ENCODE peak calls at places on chromosomes 1 and 21, in seven cellular contexts. W, M, F, V, N, C and Y are unnamed samples.

GRCh38 chr1:227774721-227775665 is 39.8 kb downstream of the SNAP47 start:
- DNase-seq in V (no peak), W (no peak), N (no peak), F (no peak), M (no peak), C (no peak), Y (peak; percentile 42)

GRCh38 chr21:30207252-30207579 is 8.7 kb downstream of the CLDN8 start:
- DNase-seq in M (no peak), N (no peak), W (no peak), V (no peak), F (no peak), C (no peak), Y (no peak)

GRCh38 chr1:245859510-245860114 is 647.5 kb downstream of the SMYD3 start:
- DNase-seq in W (no peak), V (no peak), C (peak; percentile 84), M (no peak), N (no peak), F (no peak), Y (no peak)

GRCh38 chr1:29062157-29062942 is 61.4 kb downstream of the TMEM200B start:
- DNase-seq in F (no peak), C (no peak), V (no peak), W (no peak), M (no peak), N (no peak), Y (no peak)

GRCh38 chr1:209326876-209327275 is 256.6 kb upstream of the CAMK1G start:
- DNase-seq in N (no peak), M (no peak), C (no peak), W (no peak), V (no peak), F (no peak), Y (no peak)

GRCh38 chr1:103056423-103056822 is 51.9 kb downstream of the COL11A1 start:
- DNase-seq in F (no peak), V (no peak), N (no peak), W (no peak), C (no peak), M (no peak), Y (no peak)

GRCh38 chr21:38859852-38860251 is 54.1 kb downstream of the ETS2 start:
- DNase-seq in F (no peak), N (no peak), C (peak; percentile 39), V (no peak), M (no peak), W (no peak), Y (no peak)

GRCh38 chr1:226875641-226876295 is 5.4 kb downstream of the PSEN2 start:
- DNase-seq in N (peak; percentile 70), C (peak; percentile 51), V (no peak), W (peak; percentile 64), M (no peak), F (no peak), Y (peak; percentile 88)

GRCh38 chr1:184298321-184299052 is 88.3 kb upstream of the C1orf21 start:
- DNase-seq in M (no peak), F (no peak), N (no peak), V (no peak), W (no peak), C (no peak), Y (no peak)

GRCh38 chr1:85157436-85157835 is 43.4 kb downstream of the SYDE2 start:
- DNase-seq in W (no peak), V (no peak), F (no peak), C (no peak), N (no peak), M (no peak), Y (no peak)

GRCh38 chr1:156310962-156311361 is 11.9 kb upstream of the VHLL start:
- DNase-seq in N (no peak), C (peak; percentile 47), W (no peak), M (no peak), V (no peak), F (no peak), Y (no peak)

GRCh38 chr1:110686188-110686587 is 11.4 kb upstream of the KCNA3 start:
- DNase-seq in F (no peak), N (peak; percentile 21), W (no peak), M (peak; percentile 28), C (no peak), V (no peak), Y (peak; percentile 34)

GRCh38 chr1:20837554-20838192 is 50.6 kb upstream of the HP1BP3 start:
- DNase-seq in F (no peak), C (no peak), W (no peak), V (no peak), N (no peak), M (no peak), Y (no peak)

GRCh38 chr1:15358565-15359133 is 51.0 kb upstream of the EFHD2 start:
- DNase-seq in C (no peak), W (no peak), V (no peak), N (peak; percentile 35), F (no peak), M (no peak), Y (no peak)

DNA sequence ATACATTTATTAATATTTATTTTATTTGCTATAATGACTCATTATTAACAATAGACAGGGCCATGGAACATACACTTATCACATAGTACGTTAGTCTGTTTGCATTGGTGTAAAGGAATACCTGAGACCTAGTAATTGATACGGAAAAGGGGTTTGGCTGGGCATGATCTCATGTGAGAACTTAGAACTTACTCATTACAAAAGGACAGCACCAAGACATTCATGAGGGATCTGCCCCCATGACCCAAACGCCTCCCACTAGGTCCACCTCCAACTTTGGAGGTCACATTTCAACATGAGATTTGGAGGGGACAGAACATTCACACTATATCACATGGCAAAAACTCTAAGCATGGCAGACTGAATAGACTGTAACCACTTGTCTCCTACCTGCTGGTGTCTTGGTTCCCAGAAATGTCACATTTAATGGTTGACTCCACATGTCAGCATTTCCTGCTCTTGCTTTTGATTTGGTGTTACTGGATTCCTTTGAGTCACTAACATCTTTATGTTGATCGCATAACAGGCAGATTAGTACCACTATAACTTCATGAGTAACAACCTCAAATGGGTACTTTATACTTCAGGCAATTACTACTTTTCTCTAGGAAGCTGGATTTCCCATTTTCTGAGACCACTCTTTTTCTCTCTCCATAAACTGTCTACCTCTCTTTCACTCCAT is 3.5 kb upstream of the C1orf116 start:
- DNase-seq in V (no peak), F (no peak), W (no peak), M (no peak), N (no peak), C (no peak), Y (no peak)
- H3K4me1 ChIP-seq in V (no peaks in the 10 kb centered on the region), F (no peaks in the 10 kb centered on the region), W (peaks cover 5% of the 10 kb centered on the region), M (no peaks in the 10 kb centered on the region), N (peaks cover 3% of the 10 kb centered on the region), C (peaks cover 2% of the 10 kb centered on the region), Y (no peaks in the 10 kb centered on the region)

DNA sequence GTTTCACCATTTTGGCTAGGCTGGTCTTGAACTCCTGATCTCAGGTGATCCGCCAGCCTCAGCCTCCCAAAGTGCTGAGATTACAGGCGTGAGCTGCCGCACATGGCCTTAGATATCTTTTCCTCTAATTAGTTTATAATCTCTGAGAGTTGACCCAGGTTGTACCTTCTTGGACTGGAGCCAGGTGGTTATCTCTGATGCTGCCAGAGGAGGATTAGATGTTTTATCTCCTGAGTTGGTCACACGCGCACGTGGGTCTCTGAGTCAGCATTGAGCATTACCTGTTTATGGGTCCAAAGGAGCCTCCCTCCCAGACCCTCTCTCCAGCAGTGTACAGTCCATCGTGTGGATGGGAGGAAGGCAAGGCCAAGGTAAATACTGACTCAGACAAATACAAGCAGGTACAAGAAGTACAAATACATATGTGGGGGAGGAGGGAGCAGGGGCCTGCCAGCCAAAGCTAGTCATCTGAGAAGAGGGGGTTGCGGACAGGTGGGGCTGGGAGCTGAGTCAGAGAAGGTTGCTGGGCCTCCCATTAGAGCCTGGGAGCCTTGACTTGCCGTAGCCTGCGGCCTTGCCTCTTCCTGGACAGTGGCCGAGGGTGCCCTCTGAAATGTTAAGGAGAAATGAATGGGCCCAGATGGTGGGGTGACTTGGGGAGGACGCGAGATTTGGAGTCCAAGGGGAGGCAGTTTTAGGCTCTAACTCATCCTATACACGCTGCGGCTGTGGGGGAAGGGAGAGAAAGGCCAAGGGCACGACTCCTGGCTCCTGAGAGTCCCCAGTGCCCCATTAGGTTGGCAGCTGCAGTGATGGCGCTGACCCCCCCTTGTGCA is 13.1 kb downstream of the IL6R start:
- DNase-seq in F (no peak), N (peak; percentile 92), M (no peak), V (no peak), C (no peak), W (peak; percentile 85), Y (peak; percentile 94)
- H3K4me1 ChIP-seq in F (peaks cover 33% of the 10 kb centered on the region), N (peaks cover 53% of the 10 kb centered on the region), M (peaks cover 95% of the 10 kb centered on the region), V (peaks cover 2% of the 10 kb centered on the region), C (peaks cover 36% of the 10 kb centered on the region), W (peaks cover 21% of the 10 kb centered on the region), Y (peaks cover 26% of the 10 kb centered on the region)

GRCh38 chr1:204077979-204078696 is 5.2 kb downstream of the SOX13 start:
- DNase-seq in W (peak; percentile 55), V (peak; percentile 76), N (no peak), F (no peak), C (peak; percentile 9), M (no peak), Y (no peak)
- H3K4me1 ChIP-seq in W (no peaks in the 10 kb centered on the region), V (peaks cover 41% of the 10 kb centered on the region), N (peaks cover 23% of the 10 kb centered on the region), F (peaks cover 47% of the 10 kb centered on the region), C (peaks cover 23% of the 10 kb centered on the region), M (peaks cover 20% of the 10 kb centered on the region), Y (peaks cover 63% of the 10 kb centered on the region)

DNA sequence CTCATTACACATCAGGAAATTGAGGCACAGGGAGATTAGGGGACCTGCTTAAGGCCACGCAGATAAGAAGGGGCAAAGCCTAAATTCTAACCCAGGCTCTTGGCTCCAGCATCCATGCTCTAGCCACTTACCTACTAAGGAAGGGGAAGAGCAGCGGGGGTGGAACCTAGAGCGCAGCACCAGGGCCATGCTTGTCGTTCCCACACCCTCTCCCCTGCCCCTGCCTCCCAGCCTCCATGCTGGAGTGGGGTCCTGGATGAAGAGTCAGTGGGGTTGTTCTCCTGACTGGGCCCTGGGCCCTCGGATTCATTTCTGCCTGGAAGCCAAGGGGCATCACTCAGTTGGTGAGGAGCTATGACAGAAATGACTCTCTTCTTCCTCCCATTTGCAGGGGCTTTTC is 133.3 kb downstream of the FOXD2 start:
- DNase-seq in W (no peak), V (no peak), N (no peak), F (no peak), M (no peak), C (no peak), Y (no peak)
- H3K4me1 ChIP-seq in W (no peaks in the 10 kb centered on the region), V (no peaks in the 10 kb centered on the region), N (no peaks in the 10 kb centered on the region), F (no peaks in the 10 kb centered on the region), M (no peaks in the 10 kb centered on the region), C (no peaks in the 10 kb centered on the region), Y (peaks cover 7% of the 10 kb centered on the region)

GRCh38 chr21:37452222-37452621 is 85.6 kb downstream of the DYRK1A start:
- DNase-seq in F (no peak), M (no peak), W (no peak), C (peak; percentile 94), V (no peak), N (no peak), Y (no peak)

GRCh38 chr21:37449302-37449937 is 82.8 kb downstream of the DYRK1A start:
- DNase-seq in V (no peak), N (no peak), F (no peak), W (no peak), C (no peak), M (no peak), Y (no peak)

GRCh38 chr21:37453350-37453749 is 86.8 kb downstream of the DYRK1A start:
- DNase-seq in W (no peak), V (no peak), F (no peak), N (no peak), C (no peak), M (no peak), Y (no peak)

GRCh38 chr21:37450385-37451044 is 83.9 kb downstream of the DYRK1A start:
- DNase-seq in M (no peak), W (no peak), C (peak; percentile 58), N (no peak), F (no peak), V (no peak), Y (no peak)

DNA sequence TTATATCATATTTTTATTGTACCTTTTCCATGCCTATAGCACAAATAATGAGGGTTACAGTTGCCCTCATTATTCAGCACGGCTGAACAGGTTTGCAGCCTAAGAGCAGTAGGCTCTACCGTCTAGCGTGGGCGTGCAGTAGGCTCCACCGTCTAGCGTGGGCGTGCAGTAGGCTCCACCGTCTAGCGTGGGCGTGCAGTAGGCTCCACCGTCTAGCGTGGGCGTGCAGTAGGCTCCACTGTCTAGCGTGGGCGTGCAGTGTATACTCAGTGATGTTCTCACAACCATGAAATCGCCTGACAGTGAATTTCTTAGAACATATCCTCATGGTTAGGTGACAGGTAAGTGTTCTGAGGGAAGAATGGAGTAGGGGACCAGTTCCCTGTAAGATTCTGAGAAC is 84.9 kb downstream of the DYRK1A start:
- DNase-seq in N (no peak), C (no peak), V (no peak), F (no peak), M (no peak), W (no peak), Y (no peak)
- H3K4me1 ChIP-seq in N (peaks cover 19% of the 10 kb centered on the region), C (peaks cover 17% of the 10 kb centered on the region), V (peaks cover 2% of the 10 kb centered on the region), F (peaks cover 3% of the 10 kb centered on the region), M (peaks cover 90% of the 10 kb centered on the region), W (peaks cover 52% of the 10 kb centered on the region), Y (no peaks in the 10 kb centered on the region)